ENCODE peak calls at places on chromosomes 13 and 19, in six cellular contexts. Q, P, S, T, F and W are unnamed samples.

GRCh38 chr13:28609381-28609780 is 49.5 kb upstream of the POMP start:
- DNase-seq in Q (no peak), P (no peak), S (no peak), T (no peak), F (no peak), W (no peak)

GRCh38 chr13:29156136-29156535 is 336.0 kb downstream of the MTUS2 start:
- DNase-seq in Q (no peak), P (no peak), S (no peak), T (no peak), F (no peak), W (no peak)

GRCh38 chr13:62537593-62537992 is 1121.9 kb upstream of the PCDH20 start:
- DNase-seq in Q (no peak), P (no peak), S (no peak), T (no peak), F (no peak), W (no peak)

GRCh38 chr13:95641961-95642621 is 2.4 kb downstream of the DZIP1 start:
- DNase-seq in Q (no peak), P (no peak), S (no peak), T (peak), F (peak), W (no peak)

GRCh38 chr19:44878119-44878865 is 12.8 kb upstream of the TOMM40 start:
- DNase-seq in Q (no peak), P (peak), S (no peak), T (no peak), F (no peak), W (no peak)

GRCh38 chr13:90709329-90709728 is 638.2 kb upstream of the MIR17HG start:
- DNase-seq in Q (no peak), P (no peak), S (no peak), T (no peak), F (no peak), W (no peak)

GRCh38 chr19:11375143-11375948 is 880 bp downstream of the SWSAP1 start:
- DNase-seq in Q (peak), P (no peak), S (no peak), T (peak), F (peak), W (no peak)

GRCh38 chr19:10769533-10770491 is 51.9 kb downstream of the DNM2 start:
- DNase-seq in Q (no peak), P (no peak), S (no peak), T (peak), F (peak), W (peak)

GRCh38 chr19:16342002-16342715 is 17.5 kb downstream of the KLF2 start:
- DNase-seq in Q (peak), P (no peak), S (no peak), T (no peak), F (no peak), W (no peak)

GRCh38 chr19:16258440-16258903 is 60.8 kb downstream of the AP1M1 start:
- DNase-seq in Q (no peak), P (no peak), S (peak), T (peak), F (peak), W (peak)

GRCh38 chr13:113105032-113105993 is at the start of gene F7:
- DNase-seq in Q (no peak), P (no peak), S (no peak), T (no peak), F (no peak), W (no peak)

GRCh38 chr13:40668335-40668734 is 1.9 kb upstream of the FOXO1 start:
- DNase-seq in Q (peak), P (no peak), S (peak), T (peak), F (peak), W (peak)

GRCh38 chr19:46603195-46603637 is 2.1 kb downstream of the CALM3 start:
- DNase-seq in Q (no peak), P (no peak), S (no peak), T (no peak), F (no peak), W (peak)

GRCh38 chr19:46600393-46601317 is 475 bp upstream of the CALM3 start:
- DNase-seq in Q (peak), P (peak), S (peak), T (peak), F (peak), W (peak)

GRCh38 chr19:46599716-46600392 is 1.3 kb upstream of the CALM3 start:
- DNase-seq in Q (no peak), P (no peak), S (no peak), T (no peak), F (peak), W (no peak)

GRCh38 chr19:46602392-46603194 is 1.5 kb downstream of the CALM3 start:
- DNase-seq in Q (no peak), P (no peak), S (no peak), T (no peak), F (peak), W (no peak)

GRCh38 chr19:46601318-46602224 is at the start of gene CALM3:
- DNase-seq in Q (no peak), P (no peak), S (peak), T (peak), F (peak), W (peak)
- TF ChIP-seq POLR2AphosphoS5 in Q (no peak), P (no peak), S (no peak), T (peak), F (peak), W (peak)

GRCh38 chr13:50125306-50125555 is 110.0 kb downstream of the KCNRG start:
- DNase-seq in Q (no peak), P (no peak), S (no peak), T (no peak), F (no peak), W (no peak)

GRCh38 chr13:50125556-50126377 is 110.5 kb downstream of the KCNRG start:
- DNase-seq in Q (peak), P (peak), S (peak), T (peak), F (peak), W (peak)

GRCh38 chr13:50123862-50124535 is 108.8 kb downstream of the KCNRG start:
- DNase-seq in Q (peak), P (peak), S (peak), T (peak), F (peak), W (no peak)

GRCh38 chr13:50123515-50123861 is 108.2 kb downstream of the KCNRG start:
- DNase-seq in Q (no peak), P (no peak), S (no peak), T (no peak), F (no peak), W (no peak)

GRCh38 chr13:50124536-50125305 is 109.5 kb downstream of the KCNRG start:
- DNase-seq in Q (peak), P (peak), S (no peak), T (no peak), F (peak), W (peak)
- TF ChIP-seq POLR2AphosphoS5 in Q (no peak), P (no peak), S (peak), T (peak), F (peak), W (peak)

GRCh38 chr19:47696635-47697034 is 16.6 kb upstream of the EHD2 start:
- DNase-seq in Q (no peak), P (no peak), S (no peak), T (no peak), F (no peak), W (no peak)

GRCh38 chr19:47694466-47695273 is 18.6 kb upstream of the EHD2 start:
- DNase-seq in Q (no peak), P (no peak), S (no peak), T (no peak), F (no peak), W (no peak)

GRCh38 chr19:47693489-47693888 is 19.7 kb upstream of the EHD2 start:
- DNase-seq in Q (no peak), P (no peak), S (no peak), T (no peak), F (no peak), W (no peak)

GRCh38 chr19:47693903-47694302 is 19.3 kb upstream of the EHD2 start:
- DNase-seq in Q (no peak), P (no peak), S (no peak), T (no peak), F (no peak), W (no peak)

GRCh38 chr19:47695533-47696262 is 17.5 kb upstream of the EHD2 start:
- DNase-seq in Q (no peak), P (no peak), S (no peak), T (no peak), F (no peak), W (no peak)
- TF ChIP-seq POLR2AphosphoS5 in Q (no peak), P (no peak), S (no peak), T (no peak), F (no peak), W (no peak)

GRCh38 chr13:46796129-46796514 is 839 bp downstream of the ESD start:
- DNase-seq in Q (no peak), P (no peak), S (no peak), T (no peak), F (no peak), W (no peak)

GRCh38 chr13:46795321-46795720 is 1.6 kb downstream of the ESD start:
- DNase-seq in Q (no peak), P (no peak), S (no peak), T (no peak), F (no peak), W (peak)

GRCh38 chr13:46799139-46799538 is 2.2 kb upstream of the ESD start:
- DNase-seq in Q (no peak), P (no peak), S (no peak), T (no peak), F (no peak), W (no peak)

GRCh38 chr13:46797468-46798237 is 692 bp upstream of the ESD start:
- DNase-seq in Q (no peak), P (no peak), S (no peak), T (no peak), F (no peak), W (peak)

DNA sequence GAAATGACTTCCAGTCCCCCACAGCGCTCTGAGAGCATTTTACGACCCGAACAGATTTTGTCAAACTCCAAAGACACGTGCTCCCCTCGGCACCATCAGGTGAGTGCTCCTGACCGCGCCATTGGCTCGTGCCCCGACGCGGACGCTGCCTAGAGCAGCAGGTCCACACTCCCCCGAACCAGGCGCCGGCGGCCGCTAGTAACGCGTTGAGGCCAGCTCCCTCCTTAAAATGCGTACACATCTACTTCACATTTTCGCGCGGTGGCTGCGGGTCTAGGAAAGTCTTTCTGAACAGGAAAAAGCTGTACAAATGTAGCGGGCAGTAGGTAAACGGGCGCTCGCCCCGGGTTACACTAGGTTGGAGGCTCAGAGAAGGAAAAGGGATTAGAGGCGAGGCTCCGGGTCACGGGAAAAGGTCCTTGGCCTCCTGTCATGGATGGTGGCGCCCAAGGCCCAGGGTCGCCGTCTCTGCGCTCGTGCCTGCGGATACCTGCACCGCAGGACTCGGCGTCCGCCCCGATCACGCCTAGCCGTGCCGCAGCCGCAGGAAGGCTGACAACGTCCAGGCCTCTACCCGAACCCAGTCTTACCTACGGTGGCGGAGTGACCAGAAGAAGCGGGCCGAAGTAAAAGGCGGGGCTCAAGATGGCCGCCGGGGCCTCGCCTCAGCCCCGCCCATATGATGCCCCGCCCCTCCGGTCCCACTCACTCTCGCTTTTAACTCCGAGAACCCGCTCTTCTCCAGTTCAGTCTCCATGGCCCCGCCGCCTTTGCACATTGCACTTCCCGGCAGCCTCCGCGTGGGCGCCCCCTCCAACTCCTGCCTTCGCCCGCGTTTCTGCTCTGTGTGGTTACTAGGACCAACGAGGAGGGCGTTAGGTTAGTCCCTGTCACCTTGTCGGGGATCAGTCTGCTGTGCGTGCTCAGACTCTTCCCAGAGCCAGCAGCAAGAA is at the start of gene ESD:
- DNase-seq in Q (peak), P (peak), S (peak), T (peak), F (peak), W (peak)
- TF ChIP-seq POLR2AphosphoS5 in Q (peak), P (peak), S (peak), T (peak), F (peak), W (peak)

DNA sequence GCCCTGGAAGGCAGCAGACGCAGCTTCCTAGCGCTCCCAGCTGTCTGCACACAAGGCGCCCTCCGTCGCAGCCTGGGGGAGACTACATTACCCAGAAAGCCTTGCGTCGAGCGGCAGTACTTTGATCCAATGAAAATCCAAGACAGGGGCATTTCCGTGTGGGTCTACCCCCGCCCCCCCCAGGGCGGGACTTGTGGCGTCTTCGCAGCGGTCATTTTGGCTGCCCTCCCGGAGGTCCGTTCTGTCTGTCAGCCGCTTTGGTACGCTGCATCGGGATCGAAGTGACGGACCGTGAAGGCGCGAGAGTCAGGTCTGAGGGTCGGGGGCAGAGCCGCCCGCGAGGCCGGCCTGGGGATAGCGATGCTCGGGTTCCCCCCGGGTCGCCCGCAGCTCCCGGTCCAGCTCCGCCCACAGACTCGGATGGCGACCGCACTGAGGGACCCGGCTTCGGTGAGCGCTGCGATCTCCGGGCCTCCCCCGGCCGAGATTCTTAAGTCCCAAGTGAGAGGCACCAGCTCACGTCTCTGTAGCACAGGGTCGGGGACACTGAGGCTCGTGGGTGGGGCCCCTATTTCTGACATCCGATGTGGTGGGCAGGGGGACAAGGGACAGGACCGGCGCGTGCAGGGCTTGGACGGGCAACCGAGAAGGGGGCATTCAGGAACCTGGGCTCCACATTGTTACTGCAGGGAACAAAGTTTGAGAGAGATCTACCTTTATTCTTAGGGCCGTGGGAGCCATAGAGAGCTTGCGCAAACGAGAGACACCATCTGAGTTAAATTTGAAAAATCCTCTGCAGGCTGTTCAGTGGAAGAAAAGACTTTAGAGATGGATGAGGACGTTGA is at the start of gene ZNF211:
- DNase-seq in Q (peak), P (peak), S (peak), T (peak), F (peak), W (peak)
- TF ChIP-seq POLR2AphosphoS5 in Q (peak), P (peak), S (peak), T (no peak), F (peak), W (peak)